ENCODE peak calls at places on chromosomes 11 and 22, in five cellular contexts. T is M059J; Q is NCI-H510A treated with DMSO at 0.1 percent for 48 hours; G is activated CD4-positive, alpha-beta memory T cell treated with anti-CD3 and anti-CD28 coated beads, Interleukin-2, amount 10 ng/mL, durations not matched to agents 7 days and 5 days; J is stimulated activated naive CD8-positive, alpha-beta T cell treated with anti-CD3 and anti-CD28 coated beads, Interleukin-15, Interleukin-2, amounts not matched to agents 100 U/mL and 50 U/mL, for 24 hours. L is an unnamed sample.

GRCh38 chr11:32659672-32660071 is 76.0 kb downstream of the EIF3M start:
- DNase-seq in T (peak), Q (no peak), G (no peak), J (no peak), L (no peak)

GRCh38 chr11:69614085-69614484 is 26.9 kb upstream of the CCND1 start:
- DNase-seq in T (no peak), Q (no peak), G (no peak), J (no peak), L (no peak)

GRCh38 chr11:116164843-116165242 is 607.9 kb downstream of the BUD13 start:
- DNase-seq in T (peak), Q (no peak), G (no peak), J (no peak), L (no peak)

GRCh38 chr11:33515347-33515746 is 185.3 kb downstream of the C11orf91 start:
- DNase-seq in T (peak), Q (no peak), G (no peak), J (no peak), L (no peak)

GRCh38 chr22:27877501-27877900 is 41.6 kb downstream of the PITPNB start:
- DNase-seq in T (no peak), Q (no peak), G (no peak), J (no peak), L (no peak)

GRCh38 chr11:9025101-9025850 is 21.5 kb upstream of the NRIP3 start:
- DNase-seq in T (no peak), Q (no peak), G (no peak), J (no peak), L (no peak)

GRCh38 chr11:68828155-68828931 is 13.4 kb downstream of the CPT1A start:
- DNase-seq in T (no peak), Q (no peak), G (no peak), J (no peak), L (no peak)

GRCh38 chr22:24208012-24208749 is 26.9 kb downstream of the SUSD2 start:
- DNase-seq in T (peak), Q (peak), G (no peak), J (no peak), L (no peak)

GRCh38 chr11:109750964-109751363 is 329.0 kb downstream of the C11orf87 start:
- DNase-seq in T (no peak), Q (no peak), G (no peak), J (no peak), L (no peak)

GRCh38 chr11:114075891-114076441 is 16.5 kb downstream of the ZBTB16 start:
- DNase-seq in T (peak), Q (peak), G (peak), J (peak), L (no peak)

GRCh38 chr11:46249103-46249942 is 28.1 kb upstream of the CREB3L1 start:
- DNase-seq in T (peak), Q (no peak), G (no peak), J (no peak), L (no peak)

GRCh38 chr11:130872961-130873360 is 43.3 kb downstream of the SNX19 start:
- DNase-seq in T (peak), Q (no peak), G (no peak), J (no peak), L (no peak)

GRCh38 chr11:8015753-8016239 is 28.7 kb downstream of the EIF3F start:
- DNase-seq in T (peak), Q (no peak), G (no peak), J (no peak), L (no peak)

GRCh38 chr11:45848654-45849081 is 1.4 kb downstream of the CRY2 start:
- DNase-seq in T (no peak), Q (peak), G (no peak), J (no peak), L (no peak)

GRCh38 chr11:41534861-41535260 is 75.4 kb upstream of the LRRC4C start:
- DNase-seq in T (no peak), Q (no peak), G (no peak), J (no peak), L (no peak)

GRCh38 chr11:116829525-116830183 is at the start of gene APOC3:
- DNase-seq in T (peak), Q (no peak), G (no peak), J (no peak), L (no peak)

L was measured in SJCRH30.